ENCODE peak calls at places on chromosome 18, in seven cellular contexts. Q, E, L, K, H, P and U are unnamed samples.

GRCh38 chr18:9082763-9083510 is 19.6 kb upstream of the NDUFV2 start:
- DNase-seq in Q (no peak), E (no peak), L (no peak), K (no peak), H (no peak), P (no peak), U (no peak)

GRCh38 chr18:42614619-42615293 is 500.7 kb downstream of the RIT2 start:
- DNase-seq in Q (no peak), E (no peak), L (no peak), K (peak; percentile 26), H (peak; percentile 5), P (peak; percentile 82), U (no peak)

GRCh38 chr18:49944681-49945080 is 131.3 kb upstream of the ACAA2 start:
- DNase-seq in Q (no peak), E (no peak), L (peak; percentile 40), K (peak; percentile 48), H (peak; percentile 26), P (no peak), U (no peak)

GRCh38 chr18:62625019-62625418 is 90.3 kb upstream of the PHLPP1 start:
- DNase-seq in Q (no peak), E (no peak), L (no peak), K (peak; percentile 13), H (no peak), P (no peak), U (no peak)

GRCh38 chr18:61096231-61096630 is 237.0 kb upstream of the CDH20 start:
- DNase-seq in Q (no peak), E (no peak), L (no peak), K (no peak), H (no peak), P (no peak), U (no peak)

GRCh38 chr18:66599190-66599589 is 4.7 kb downstream of the CDH19 start:
- DNase-seq in Q (no peak), E (no peak), L (no peak), K (peak; percentile 10), H (no peak), P (no peak), U (no peak)

GRCh38 chr18:29060349-29060748 is 883.4 kb upstream of the CDH2 start:
- DNase-seq in Q (no peak), E (no peak), L (no peak), K (no peak), H (no peak), P (no peak), U (no peak)

GRCh38 chr18:72107647-72108046 is 436.5 kb downstream of the CBLN2 start:
- DNase-seq in Q (no peak), E (no peak), L (peak; percentile 58), K (peak; percentile 35), H (no peak), P (peak; percentile 1), U (no peak)

GRCh38 chr18:49934457-49934856 is 121.1 kb upstream of the ACAA2 start:
- DNase-seq in Q (no peak), E (no peak), L (no peak), K (peak; percentile 25), H (no peak), P (no peak), U (no peak)

DNA sequence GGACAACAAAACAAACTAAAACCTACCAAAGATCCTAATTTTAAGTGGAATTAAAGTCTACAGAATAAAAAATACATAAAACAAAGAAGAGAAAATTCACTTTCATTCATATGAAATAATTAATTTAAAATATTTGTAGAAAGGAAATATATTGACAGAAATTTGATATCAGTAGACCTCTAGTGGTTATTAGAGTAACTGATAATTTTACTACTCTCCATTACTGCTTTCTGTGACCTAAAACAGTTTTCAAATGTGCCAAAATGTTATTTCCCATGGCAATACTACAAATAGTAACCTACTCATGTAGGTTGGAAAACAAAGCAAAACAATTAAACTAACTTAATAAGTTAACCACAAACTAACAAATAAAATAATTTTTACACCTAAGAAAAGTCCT is 147.1 kb downstream of the NOL4 start:
- DNase-seq in Q (no peak), E (no peak), L (no peak), K (no peak), H (no peak), P (no peak), U (no peak)
- TF ChIP-seq CTCF in Q (no peak), E (no peak), L (peak; percentile 50), K (no peak), H (no peak), P (no peak), U (no peak)

DNA sequence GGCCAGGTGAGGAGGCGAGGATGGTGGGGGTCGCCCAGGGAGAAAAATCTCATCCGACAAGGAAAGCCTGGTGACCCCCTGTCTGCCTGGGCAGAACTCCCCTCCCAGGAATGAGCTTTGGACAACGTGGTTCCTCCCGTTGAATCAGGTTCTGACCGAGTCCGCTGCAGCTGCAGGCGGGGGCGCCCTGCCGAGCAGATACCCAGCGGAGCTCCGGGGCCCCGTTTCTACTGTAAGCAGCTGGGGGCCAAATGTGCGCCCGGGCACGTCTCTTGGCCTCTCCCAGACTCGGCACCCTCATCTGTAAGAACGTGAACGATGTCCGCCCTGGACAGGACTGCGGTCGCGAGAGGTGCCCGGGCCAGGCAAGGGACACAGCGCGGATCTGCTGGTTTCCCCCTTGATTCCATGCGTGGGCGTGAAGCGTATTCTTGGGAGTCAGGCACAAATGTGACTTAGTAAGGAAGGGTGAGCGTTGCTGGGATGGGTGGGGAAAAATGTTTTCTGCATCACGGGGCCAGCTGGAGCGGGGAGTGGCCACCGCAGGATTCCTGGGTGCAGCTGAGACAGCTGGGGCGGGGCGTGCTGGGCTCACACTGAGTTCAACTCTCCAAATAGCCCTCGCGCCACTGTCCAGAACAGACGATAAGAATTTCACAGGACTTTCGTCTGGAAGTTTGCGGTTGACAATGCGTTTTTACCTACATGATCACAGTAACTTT is 20.2 kb upstream of the TUBB6 start:
- DNase-seq in Q (no peak), E (no peak), L (peak; percentile 60), K (peak; percentile 98), H (peak; percentile 70), P (peak; percentile 98), U (no peak)
- TF ChIP-seq CTCF in Q (no peak), E (no peak), L (no peak), K (no peak), H (no peak), P (no peak), U (no peak)

GRCh38 chr18:36424741-36425142 is 127.2 kb downstream of the FHOD3 start:
- DNase-seq in Q (no peak), E (no peak), L (no peak), K (no peak), H (no peak), P (no peak), U (no peak)

GRCh38 chr18:36420826-36421225 is 123.3 kb downstream of the FHOD3 start:
- DNase-seq in Q (no peak), E (no peak), L (no peak), K (peak; percentile 69), H (no peak), P (no peak), U (no peak)

GRCh38 chr18:36419188-36419912 is 121.8 kb downstream of the FHOD3 start:
- DNase-seq in Q (no peak), E (no peak), L (no peak), K (no peak), H (no peak), P (no peak), U (no peak)

GRCh38 chr18:36415606-36416005 is 118.1 kb downstream of the FHOD3 start:
- DNase-seq in Q (no peak), E (no peak), L (no peak), K (peak; percentile 79), H (no peak), P (no peak), U (no peak)

DNA sequence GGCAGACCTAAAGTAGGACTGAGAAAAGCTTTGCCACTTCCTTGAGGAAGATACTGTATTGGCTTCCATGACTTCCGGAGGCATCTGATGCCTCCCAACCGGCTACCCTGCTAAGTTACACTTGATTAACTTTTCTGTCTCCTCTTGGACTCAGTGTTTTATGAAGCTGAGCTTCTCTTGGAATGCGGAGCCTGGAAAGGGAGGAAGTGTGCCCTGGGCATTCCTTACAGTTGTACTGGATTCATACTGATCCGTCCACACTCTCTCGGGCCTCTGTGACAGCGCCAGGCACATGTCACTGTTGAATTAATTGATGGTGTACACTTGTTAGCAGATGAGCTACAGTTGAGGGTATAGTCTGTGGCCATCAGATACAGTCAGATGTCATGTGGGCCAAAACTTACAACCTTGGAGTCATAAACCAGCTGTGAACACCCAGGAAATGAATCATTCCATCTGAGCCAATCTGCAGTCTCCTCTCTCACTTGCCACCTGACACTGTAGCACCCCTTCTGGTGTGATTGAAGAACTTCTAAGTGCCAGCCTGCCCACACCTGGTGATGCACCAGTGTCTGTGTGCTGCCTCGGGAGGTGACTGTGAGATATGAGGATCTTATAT is 122.5 kb downstream of the FHOD3 start:
- DNase-seq in Q (no peak), E (no peak), L (no peak), K (peak; percentile 57), H (no peak), P (no peak), U (no peak)
- TF ChIP-seq CTCF in Q (no peak), E (no peak), L (peak; percentile 47), K (no peak), H (no peak), P (peak; percentile 22), U (no peak)

GRCh38 chr18:389658-390357 is 110.7 kb downstream of the COLEC12 start:
- DNase-seq in Q (no peak), E (no peak), L (peak; percentile 36), K (peak; percentile 85), H (no peak), P (no peak), U (no peak)
- TF ChIP-seq CTCF in Q (no peak), E (peak; percentile 36), L (no peak), K (peak; percentile 36), H (no peak), P (peak; percentile 63), U (no peak)

DNA sequence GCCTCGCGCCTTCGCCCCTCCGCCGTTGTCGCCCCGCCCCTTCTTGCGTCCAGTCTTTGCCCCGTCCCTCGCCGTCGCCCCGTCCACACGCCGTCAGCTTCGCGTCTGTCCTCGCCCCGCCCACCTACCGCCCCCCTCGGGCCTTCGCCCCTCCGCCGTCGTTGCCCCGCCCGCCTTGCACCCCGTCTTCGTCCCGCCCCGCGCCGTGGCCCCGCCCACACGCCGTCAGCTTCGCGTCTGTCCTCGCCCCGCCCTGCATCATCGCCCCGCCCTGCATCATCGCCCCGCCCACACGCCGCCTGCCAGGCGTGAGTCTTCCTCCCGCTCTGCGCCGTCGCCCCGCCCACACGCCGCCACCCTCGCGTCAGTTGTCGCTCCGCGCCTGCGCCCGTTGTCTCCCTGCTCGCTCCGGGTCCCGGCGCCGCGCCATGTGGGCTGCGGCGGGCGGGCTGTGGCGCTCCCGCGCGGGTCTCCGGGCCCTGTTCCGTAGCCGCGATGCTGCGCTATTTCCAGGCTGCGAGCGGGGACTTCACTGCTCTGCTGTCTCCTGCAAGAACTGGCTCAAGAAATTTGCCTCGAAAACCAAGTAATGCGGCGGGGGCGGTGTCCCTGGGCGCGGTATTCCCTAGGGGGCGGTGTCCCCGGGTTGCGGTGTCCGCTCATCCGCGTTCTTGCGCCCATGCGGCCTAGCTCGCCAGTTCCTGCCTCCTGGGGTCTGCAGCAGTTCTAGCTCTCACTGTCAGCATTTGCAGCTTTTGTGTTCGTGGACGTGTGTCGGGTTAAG is at the start of gene RBFA:
- DNase-seq in Q (peak; percentile 100), E (peak; percentile 99), L (no peak), K (peak; percentile 96), H (peak; percentile 100), P (peak; percentile 96), U (peak; percentile 99)
- TF ChIP-seq CTCF in Q (peak; percentile 20), E (peak; percentile 63), L (peak; percentile 65), K (peak; percentile 27), H (peak; percentile 21), P (peak; percentile 57), U (no peak)